ENCODE peak calls at places on chromosomes 5 and 9, in nine cellular contexts. J is activated CD8-positive, alpha-beta memory T cell treated with anti-CD3 and anti-CD28 coated beads for 48 hours; B is OCI-M1; G is NCI-H2081 treated with DMSO at 0.1 percent for 48 hours; Q is epithelial cell of prostate; P is Peyer's patch; H is EH; E is AG10803; U is C1 segment of cervical spinal cord. W is an unnamed sample.

GRCh38 chr9:137748311-137748710 is 129.3 kb upstream of the CACNA1B start:
- DNase-seq in G (no peak), E (no peak), J (no peak), U (no peak), Q (no peak), P (no peak), H (no peak), B (no peak), W (no peak)

GRCh38 chr9:127793093-127793708 is 7.4 kb downstream of the CDK9 start:
- DNase-seq in Q (no peak), U (no peak), P (no peak), H (peak), E (no peak), J (no peak), G (no peak), B (no peak), W (no peak)

GRCh38 chr5:82278711-82279370 is 687 bp upstream of the RPS23 start:
- DNase-seq in B (no peak), Q (no peak), P (no peak), E (no peak), U (no peak), J (no peak), H (no peak), G (no peak), W (no peak)

GRCh38 chr9:113879318-113879717 is 3.2 kb downstream of the ZNF618 start:
- DNase-seq in P (no peak), B (peak), G (no peak), H (no peak), J (no peak), U (no peak), E (no peak), Q (no peak), W (no peak)

GRCh38 chr9:82593436-82593835 is 469.5 kb downstream of the RASEF start:
- DNase-seq in B (no peak), H (no peak), Q (no peak), P (no peak), U (no peak), G (no peak), E (no peak), J (no peak), W (no peak)

GRCh38 chr5:177501874-177502678 is 4.7 kb upstream of the PDLIM7 start:
- DNase-seq in U (no peak), G (no peak), Q (no peak), P (no peak), J (no peak), H (no peak), E (no peak), B (no peak), W (no peak)

GRCh38 chr5:174091006-174091578 is 45.6 kb downstream of the NSG2 start:
- DNase-seq in E (no peak), H (no peak), B (no peak), G (no peak), P (no peak), U (no peak), Q (no peak), J (no peak), W (no peak)

GRCh38 chr5:35853652-35854051 is 3.0 kb upstream of the IL7R start:
- DNase-seq in Q (no peak), B (peak), J (no peak), U (no peak), P (peak), H (no peak), E (peak), G (no peak), W (peak)

GRCh38 chr5:72653586-72653985 is 146.4 kb upstream of the ZNF366 start:
- DNase-seq in E (peak), P (no peak), B (no peak), G (no peak), Q (no peak), H (peak), J (no peak), U (no peak), W (no peak)

GRCh38 chr5:143707797-143708196 is 104.2 kb upstream of the HMHB1 start:
- DNase-seq in J (no peak), E (peak), H (peak), G (no peak), U (no peak), B (no peak), Q (no peak), P (no peak), W (no peak)

GRCh38 chr5:109849478-109850088 is 159.9 kb downstream of the MAN2A1 start:
- DNase-seq in J (no peak), B (no peak), Q (no peak), P (no peak), E (no peak), G (no peak), U (no peak), H (no peak), W (no peak)

GRCh38 chr5:24364711-24365110 is 280.1 kb downstream of the CDH10 start:
- DNase-seq in G (peak), U (no peak), Q (no peak), P (no peak), B (no peak), H (no peak), E (no peak), J (no peak), W (no peak)

GRCh38 chr5:79109527-79110492 is 1.8 kb upstream of the BHMT start:
- DNase-seq in U (no peak), G (no peak), H (no peak), B (peak), E (no peak), Q (no peak), P (no peak), J (no peak), W (peak)

GRCh38 chr5:164048527-164048926 is 543.1 kb downstream of the MAT2B start:
- DNase-seq in G (no peak), B (peak), E (no peak), J (no peak), U (no peak), H (no peak), Q (no peak), P (no peak), W (no peak)

GRCh38 chr5:177471610-177472356 is 1.7 kb downstream of the DBN1 start:
- DNase-seq in J (no peak), H (peak), E (peak), Q (no peak), P (no peak), G (no peak), B (no peak), U (no peak), W (no peak)

GRCh38 chr5:37308796-37309195 is 59.6 kb upstream of the CPLANE1 start:
- DNase-seq in G (no peak), B (no peak), P (no peak), U (no peak), Q (no peak), E (peak), J (no peak), H (peak), W (no peak)

GRCh38 chr5:58191451-58191850 is 268.4 kb downstream of the PLK2 start:
- DNase-seq in Q (no peak), J (no peak), U (no peak), G (no peak), P (no peak), E (no peak), B (no peak), H (no peak), W (no peak)

GRCh38 chr5:2749514-2750025 is 1.9 kb downstream of the IRX2 start:
- DNase-seq in B (no peak), E (peak), U (no peak), H (no peak), G (no peak), P (no peak), J (no peak), Q (no peak), W (no peak)

GRCh38 chr5:39108987-39109386 is 34.8 kb upstream of the RICTOR start:
- DNase-seq in H (no peak), B (no peak), J (no peak), P (no peak), E (no peak), U (no peak), G (no peak), Q (no peak), W (no peak)

GRCh38 chr9:94553029-94553938 is 1.6 kb upstream of the PCAT7 start:
- DNase-seq in J (no peak), Q (no peak), P (no peak), H (no peak), E (no peak), G (no peak), B (no peak), U (no peak), W (peak)

GRCh38 chr9:102497709-102498108 is 497.4 kb upstream of the CYLC2 start:
- DNase-seq in H (no peak), G (no peak), E (no peak), B (no peak), U (no peak), P (no peak), J (no peak), Q (no peak), W (no peak)

GRCh38 chr5:31495336-31495735 is 36.6 kb downstream of the DROSHA start:
- DNase-seq in G (no peak), U (no peak), Q (no peak), J (no peak), P (no peak), H (no peak), B (no peak), E (no peak), W (no peak)

GRCh38 chr5:116789522-116789921 is 214.9 kb upstream of the SEMA6A start:
- DNase-seq in U (no peak), Q (no peak), H (no peak), B (no peak), J (no peak), G (no peak), E (no peak), P (no peak), W (no peak)

GRCh38 chr5:169910393-169910792 is 69.9 kb downstream of the INSYN2B start:
- DNase-seq in G (no peak), B (no peak), H (no peak), P (no peak), U (no peak), Q (no peak), J (no peak), E (no peak), W (no peak)

GRCh38 chr5:55538621-55539020 is 3.9 kb upstream of the PLPP1 start:
- DNase-seq in Q (no peak), G (no peak), U (no peak), P (no peak), E (no peak), B (peak), J (no peak), H (no peak), W (peak)

GRCh38 chr5:174159327-174160247 is 114.1 kb downstream of the NSG2 start:
- DNase-seq in U (no peak), Q (peak), B (no peak), H (peak), G (no peak), J (no peak), E (peak), P (no peak), W (no peak)

GRCh38 chr9:76180541-76180940 is 213.7 kb downstream of the RFK start:
- DNase-seq in G (no peak), H (peak), P (no peak), U (no peak), Q (no peak), B (no peak), J (no peak), E (peak), W (peak)

GRCh38 chr5:173191561-173191960 is 43.4 kb downstream of the NKX2-5 start:
- DNase-seq in G (no peak), U (no peak), E (no peak), H (no peak), Q (no peak), B (no peak), P (no peak), J (no peak), W (no peak)

GRCh38 chr5:138180183-138180782 is 1.4 kb downstream of the KIF20A start:
- DNase-seq in Q (peak), P (no peak), J (no peak), B (peak), E (peak), U (no peak), G (peak), H (peak), W (peak)

GRCh38 chr9:37976714-37977477 is 73.0 kb upstream of the SLC25A51 start:
- DNase-seq in U (no peak), Q (no peak), J (no peak), H (peak), B (peak), E (peak), P (no peak), G (no peak), W (no peak)

GRCh38 chr9:83992407-83992806 is 11.8 kb downstream of the RMI1 start:
- DNase-seq in U (no peak), E (no peak), H (peak), G (no peak), Q (no peak), P (no peak), B (peak), J (no peak), W (peak)

GRCh38 chr9:129232839-129233568 is 54.9 kb upstream of the IER5L start:
- DNase-seq in H (no peak), Q (no peak), P (no peak), B (no peak), J (no peak), G (no peak), E (no peak), U (no peak), W (no peak)

GRCh38 chr5:51465165-51465564 is 81.9 kb downstream of the ISL1 start:
- DNase-seq in E (no peak), P (no peak), H (no peak), G (no peak), J (no peak), U (no peak), Q (no peak), B (peak), W (no peak)

GRCh38 chr9:69936427-69936826 is 107.2 kb upstream of the MAMDC2 start:
- DNase-seq in U (no peak), H (peak), Q (peak), E (peak), J (no peak), P (no peak), G (no peak), B (peak), W (no peak)